ENCODE peak calls at places on chromosomes 11 and 22, in four cellular contexts. E is A549, L is HCT116, S is K562. G is an unnamed sample.

GRCh38 chr11:113240790-113241189 is 73.6 kb upstream of the TTC12 start:
- DNase-seq in E (no peak), L (no peak), S (no peak), G (no peak)

GRCh38 chr22:41468381-41469217 is at the start of the genes ACO2 and PHF5A:
- DNase-seq in E (peak), L (peak), S (peak), G (peak)

GRCh38 chr11:91790346-91790745 is 434.3 kb upstream of the FAT3 start:
- DNase-seq in E (no peak), L (no peak), S (no peak), G (no peak)

GRCh38 chr11:86172894-86173293 is 71.7 kb upstream of the EED start:
- DNase-seq in E (no peak), L (no peak), S (peak), G (no peak)

GRCh38 chr22:33850227-33850626 is 70.0 kb downstream of the LARGE1 start:
- DNase-seq in E (no peak), L (no peak), S (no peak), G (no peak)

GRCh38 chr22:17198188-17199130 is 20.8 kb downstream of the ADA2 start:
- DNase-seq in E (no peak), L (no peak), S (peak), G (no peak)

GRCh38 chr22:29151316-29151715 is 54.4 kb upstream of the EMID1 start:
- DNase-seq in E (no peak), L (no peak), S (no peak), G (no peak)

GRCh38 chr11:47143322-47143721 is 33.4 kb downstream of the ARFGAP2 start:
- DNase-seq in E (no peak), L (no peak), S (no peak), G (no peak)

GRCh38 chr11:102476812-102477211 is 24.2 kb upstream of the TMEM123 start:
- DNase-seq in E (no peak), L (no peak), S (peak), G (no peak)

GRCh38 chr22:35053060-35053835 is 12.7 kb upstream of the ISX start:
- DNase-seq in E (no peak), L (no peak), S (no peak), G (no peak)

GRCh38 chr11:11347583-11347982 is 5.5 kb downstream of the CSNK2A3 start:
- DNase-seq in E (no peak), L (no peak), S (no peak), G (no peak)

GRCh38 chr22:37290737-37291136 is 8.4 kb downstream of the CYTH4 start:
- DNase-seq in E (no peak), L (no peak), S (no peak), G (no peak)

GRCh38 chr11:46278387-46279173 is 1.1 kb downstream of the CREB3L1 start:
- DNase-seq in E (no peak), L (no peak), S (peak), G (no peak)

GRCh38 chr11:132943737-132944556 is 588.4 kb downstream of the OPCML start:
- DNase-seq in E (no peak), L (no peak), S (no peak), G (no peak)

GRCh38 chr11:87063982-87064381 is 26.2 kb downstream of the TMEM135 start:
- DNase-seq in E (no peak), L (no peak), S (no peak), G (no peak)

GRCh38 chr22:28017859-28018258 is 98.8 kb upstream of the PITPNB start:
- DNase-seq in E (no peak), L (no peak), S (no peak), G (no peak)

GRCh38 chr11:87037450-87038234 is at the start of gene TMEM135:
- DNase-seq in E (peak), L (peak), S (peak), G (peak)

GRCh38 chr11:43419460-43419859 is 60.7 kb downstream of the TTC17 start:
- DNase-seq in E (peak), L (peak), S (peak), G (no peak)

GRCh38 chr11:12110201-12110713 is at the start of gene MICAL2:
- DNase-seq in E (peak), L (peak), S (peak), G (peak)

GRCh38 chr11:14054708-14055107 is 92.2 kb downstream of the SPON1 start:
- DNase-seq in E (no peak), L (no peak), S (no peak), G (no peak)

GRCh38 chr11:31236052-31236652 is 133.4 kb downstream of the DCDC1 start:
- DNase-seq in E (no peak), L (peak), S (no peak), G (no peak)
- TF ChIP-seq REST in E (no peak), L (no peak), S (no peak), G (no peak)

GRCh38 chr11:8574798-8575197 is 19.2 kb downstream of the STK33 start:
- DNase-seq in E (no peak), L (no peak), S (no peak), G (no peak)

GRCh38 chr11:8577791-8578581 is 16.0 kb downstream of the STK33 start:
- DNase-seq in E (no peak), L (no peak), S (no peak), G (no peak)

DNA sequence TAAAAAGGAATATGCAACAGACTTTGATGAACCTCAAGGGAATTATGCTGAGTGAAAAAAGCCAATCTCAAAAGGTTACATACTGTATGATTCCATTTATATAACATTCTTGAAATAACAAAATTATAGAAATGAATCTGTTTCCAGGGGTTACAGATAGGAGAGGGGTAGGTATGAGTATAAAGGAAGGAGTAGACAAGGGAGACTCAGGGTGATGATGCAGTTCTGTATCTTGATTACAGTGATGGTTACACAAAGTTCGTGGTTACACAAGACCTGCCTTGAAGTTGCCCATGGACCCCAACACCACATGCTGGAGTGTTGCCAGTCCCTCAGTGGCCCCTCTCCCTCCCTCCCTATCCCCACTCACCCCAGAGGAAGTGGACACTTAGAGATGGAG is 20.3 kb downstream of the STK33 start:
- DNase-seq in E (no peak), L (no peak), S (no peak), G (no peak)
- TF ChIP-seq RAD21 in E (no peak), L (no peak), S (no peak), G (no peak)

GRCh38 chr11:67607507-67607906 is 771 bp downstream of the NDUFV1 start:
- DNase-seq in E (no peak), L (no peak), S (no peak), G (no peak)

GRCh38 chr11:67605231-67606011 is 1.3 kb upstream of the NDUFV1 start:
- DNase-seq in E (no peak), L (no peak), S (no peak), G (no peak)

GRCh38 chr11:67606150-67606476 is 623 bp upstream of the NDUFV1 start:
- DNase-seq in E (no peak), L (no peak), S (no peak), G (no peak)

GRCh38 chr11:67608486-67608885 is 1.8 kb downstream of the NDUFV1 start:
- DNase-seq in E (no peak), L (no peak), S (no peak), G (no peak)

GRCh38 chr11:67606477-67607295 is at the start of gene NDUFV1:
- DNase-seq in E (peak), L (peak), S (peak), G (peak)
- TF ChIP-seq REST in E (no peak), L (no peak), S (no peak), G (no peak)

GRCh38 chr11:5042091-5042490 is 4.2 kb upstream of the OR52J3 start:
- DNase-seq in E (no peak), L (no peak), S (no peak), G (no peak)

GRCh38 chr11:5040876-5041275 is 5.5 kb upstream of the OR52J3 start:
- DNase-seq in E (no peak), L (no peak), S (no peak), G (no peak)

GRCh38 chr11:5046754-5047330 is 516 bp downstream of the OR52J3 start:
- DNase-seq in E (no peak), L (no peak), S (no peak), G (no peak)

GRCh38 chr11:5046226-5046625 is at the start of gene OR52J3:
- DNase-seq in E (no peak), L (no peak), S (no peak), G (no peak)

DNA sequence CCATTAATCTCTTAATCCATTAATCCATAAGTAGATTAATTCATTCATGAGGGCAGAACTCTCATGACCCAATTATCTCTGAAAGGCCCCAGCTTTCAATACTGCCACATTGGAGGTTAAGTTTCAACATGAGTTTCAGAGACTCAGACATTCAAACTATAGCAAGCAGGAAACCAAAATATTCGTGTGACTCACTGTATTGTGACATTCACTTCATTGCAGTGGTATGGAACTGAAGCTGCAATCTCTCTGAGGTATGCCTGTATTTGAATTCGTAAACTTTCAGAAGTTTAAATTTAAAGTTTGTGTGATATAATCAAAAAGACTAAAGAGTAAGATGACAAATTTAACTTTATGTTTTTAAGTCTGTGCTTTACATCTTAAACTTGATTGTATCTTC is 2.9 kb upstream of the OR52J3 start:
- DNase-seq in E (no peak), L (no peak), S (no peak), G (no peak)
- TF ChIP-seq RAD21 in E (no peak), L (no peak), S (no peak), G (no peak)

GRCh38 chr22:30806391-30806861 is 111.8 kb downstream of the OSBP2 start:
- DNase-seq in E (no peak), L (peak), S (no peak), G (no peak)
- TF ChIP-seq REST in E (peak), L (peak), S (no peak), G (peak)

DNA sequence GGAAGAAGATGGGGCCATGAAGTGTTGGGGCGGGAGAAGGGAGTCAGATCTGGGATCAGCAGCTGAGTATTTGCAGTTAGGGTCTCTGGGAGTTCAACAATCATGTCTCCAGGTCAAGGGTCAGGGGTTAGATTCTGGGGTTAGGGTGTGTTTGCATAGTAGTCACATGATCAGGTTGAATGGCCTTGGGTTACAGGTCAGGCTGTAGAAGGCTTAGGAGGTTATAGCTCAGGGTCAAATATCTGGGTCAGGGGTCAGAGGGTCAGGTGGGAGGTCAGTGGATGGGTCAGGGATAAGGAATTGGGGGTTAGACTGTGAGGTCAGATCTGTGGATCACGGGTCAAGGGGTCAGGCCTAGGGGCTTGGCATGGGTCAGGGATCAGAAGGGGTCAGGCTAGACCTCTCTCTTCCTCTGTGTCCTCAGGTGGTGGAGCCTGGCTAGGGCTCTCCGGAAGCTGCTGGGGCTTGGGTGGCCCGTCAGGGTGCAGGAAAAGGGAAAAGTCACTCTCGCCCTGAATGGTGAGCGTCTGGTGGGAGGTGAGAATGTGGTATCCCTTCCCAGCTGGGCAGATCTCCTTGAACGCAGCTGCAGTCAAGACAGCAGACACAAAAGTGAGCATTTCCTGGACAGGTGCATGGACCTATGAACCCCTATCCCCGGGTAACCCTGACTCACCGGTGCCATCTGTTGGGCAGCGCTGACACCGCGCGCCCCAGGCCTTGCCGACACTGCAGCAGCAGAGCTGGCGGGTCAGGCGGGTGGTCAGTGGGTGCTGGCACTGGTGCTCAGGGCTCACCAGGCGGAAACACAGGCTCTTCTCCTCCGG is 6.4 kb downstream of the LTBP3 start:
- DNase-seq in E (peak), L (peak), S (no peak), G (no peak)
- TF ChIP-seq RAD21 in E (peak), L (no peak), S (no peak), G (peak)

DNA sequence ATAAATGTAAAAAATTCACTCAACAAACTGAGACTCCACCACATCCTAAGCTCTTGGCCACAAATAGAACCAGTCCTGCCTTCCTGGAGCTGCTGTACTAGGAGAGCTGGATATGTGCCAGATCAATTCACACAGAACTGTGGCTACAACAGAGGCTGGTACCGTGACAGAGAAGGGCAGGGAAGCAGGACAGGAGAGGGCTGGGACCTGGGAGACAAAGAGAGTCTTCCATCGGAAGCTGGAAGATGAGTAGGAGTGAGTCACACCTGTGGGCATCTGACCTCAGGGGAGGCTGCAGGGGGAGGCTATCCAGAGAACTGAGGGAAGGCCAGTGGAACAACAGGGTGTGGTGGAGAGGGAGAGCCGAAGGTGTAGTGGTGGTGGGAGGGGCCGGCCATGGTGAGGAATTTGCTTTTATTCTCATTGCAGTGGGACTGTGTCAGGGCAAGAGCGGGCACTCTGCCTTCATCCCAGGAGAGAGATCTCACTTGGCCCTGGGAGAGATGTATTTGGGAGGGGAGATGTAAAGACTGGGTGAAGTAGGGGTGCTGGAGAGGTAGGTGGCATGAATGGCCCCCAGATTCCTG is 1.9 kb upstream of the LTBP3 start:
- DNase-seq in E (peak), L (peak), S (no peak), G (no peak)
- TF ChIP-seq REST in E (no peak), L (no peak), S (no peak), G (no peak)

GRCh38 chr11:134559617-134559992 is 147.6 kb upstream of the B3GAT1 start:
- DNase-seq in E (no peak), L (no peak), S (no peak), G (no peak)

GRCh38 chr11:134561348-134561720 is 149.3 kb upstream of the B3GAT1 start:
- DNase-seq in E (no peak), L (no peak), S (no peak), G (no peak)

GRCh38 chr11:134560566-134561347 is 148.7 kb upstream of the B3GAT1 start:
- DNase-seq in E (no peak), L (no peak), S (no peak), G (no peak)

GRCh38 chr11:134558916-134559616 is 147.0 kb upstream of the B3GAT1 start:
- DNase-seq in E (no peak), L (no peak), S (no peak), G (no peak)

GRCh38 chr11:134560066-134560465 is 148.0 kb upstream of the B3GAT1 start:
- DNase-seq in E (no peak), L (no peak), S (no peak), G (no peak)
- TF ChIP-seq RAD21 in E (no peak), L (no peak), S (no peak), G (no peak)

DNA sequence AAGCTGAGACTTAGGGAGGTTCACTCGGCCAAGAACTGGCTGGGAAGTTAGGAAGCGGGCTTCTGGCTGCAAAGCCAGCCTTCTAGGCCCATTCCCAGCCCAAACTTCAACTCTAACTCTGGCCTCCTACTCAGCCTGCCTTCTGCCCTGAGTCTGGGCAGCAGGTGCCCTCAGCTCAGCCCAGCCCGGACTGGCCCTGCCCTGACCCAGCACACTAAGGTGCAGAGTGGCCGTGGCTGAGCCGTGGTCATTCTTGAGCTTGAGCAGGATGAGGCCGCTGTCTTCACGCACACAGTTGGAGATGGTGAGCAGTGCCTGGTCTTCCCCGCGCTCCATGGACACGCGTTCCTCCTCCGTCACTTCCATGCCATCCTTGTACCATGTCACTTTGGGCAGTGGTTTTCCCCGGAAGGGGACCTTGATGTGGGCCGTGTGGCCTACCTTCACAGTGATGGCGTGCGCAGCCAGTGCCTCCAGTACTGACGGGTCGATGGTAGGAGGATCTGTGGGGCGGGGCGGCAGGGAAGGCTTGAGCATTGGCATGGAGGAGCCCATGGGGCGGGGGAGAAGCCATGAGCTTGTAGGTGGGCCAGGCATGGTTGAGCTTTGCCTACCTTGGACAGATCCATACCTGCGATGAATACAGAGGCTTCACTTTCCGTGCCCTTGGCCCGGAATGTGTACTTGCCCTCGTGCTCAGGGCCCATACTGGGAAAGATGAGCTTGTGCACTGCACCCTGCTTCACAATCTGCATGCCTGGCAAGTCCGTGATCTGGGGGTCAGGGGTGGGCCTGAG is 12.1 kb downstream of the IGSF22 start:
- DNase-seq in E (no peak), L (no peak), S (no peak), G (no peak)
- TF ChIP-seq REST in E (no peak), L (no peak), S (no peak), G (no peak)

GRCh38 chr11:97622795-97623194 is 1233.0 kb downstream of the JRKL start:
- DNase-seq in E (no peak), L (no peak), S (no peak), G (no peak)
- TF ChIP-seq RAD21 in E (no peak), L (no peak), S (no peak), G (no peak)

G was measured in GM12878.